ENCODE peak calls at places on chromosomes 6 and 20, in four cellular contexts. E is coronary artery, J is Right ventricle myocardium superior, R is GM12865. Z is an unnamed sample.

GRCh38 chr20:34983995-34984735 is 28.5 kb downstream of the MYH7B start:
- DNase-seq in E (no peak), J (peak; percentile 33), R (no peak), Z (no peak)

GRCh38 chr20:61082700-61083099 is 169.4 kb upstream of the CDH4 start:
- DNase-seq in E (no peak), J (no peak), R (no peak), Z (no peak)

GRCh38 chr6:107435798-107436197 is 23.6 kb downstream of the PDSS2 start:
- DNase-seq in E (no peak), J (no peak), R (no peak), Z (no peak)

GRCh38 chr6:18226451-18226850 is 37.9 kb downstream of the DEK start:
- DNase-seq in E (no peak), J (no peak), R (no peak), Z (no peak)

GRCh38 chr6:107305391-107305790 is 154.0 kb downstream of the PDSS2 start:
- DNase-seq in E (no peak), J (no peak), R (no peak), Z (no peak)

GRCh38 chr6:166257911-166258318 is 50.3 kb downstream of the PRR18 start:
- DNase-seq in E (no peak), J (no peak), R (peak; percentile 71), Z (peak; percentile 46)

GRCh38 chr20:35166242-35166830 is 5.5 kb upstream of the PROCR start:
- DNase-seq in E (no peak), J (peak; percentile 81), R (no peak), Z (no peak)

GRCh38 chr6:75291331-75291730 is 6.7 kb upstream of the TMEM30A start:
- DNase-seq in E (no peak), J (no peak), R (no peak), Z (no peak)

GRCh38 chr20:25197173-25197869 is 1.8 kb downstream of the ENTPD6 start:
- DNase-seq in E (no peak), J (no peak), R (no peak), Z (peak; percentile 25)

GRCh38 chr6:43829470-43829869 is 59.5 kb downstream of the VEGFA start:
- DNase-seq in E (no peak), J (no peak), R (no peak), Z (no peak)

GRCh38 chr20:50575869-50576720 is 65.9 kb downstream of the PTPN1 start:
- DNase-seq in E (peak; percentile 77), J (peak; percentile 82), R (peak; percentile 76), Z (peak; percentile 68)

GRCh38 chr6:75503291-75503690 is 9.7 kb upstream of the FILIP1 start:
- DNase-seq in E (no peak), J (no peak), R (no peak), Z (no peak)

GRCh38 chr6:74073429-74073828 is 377.4 kb downstream of the CD109 start:
- DNase-seq in E (no peak), J (no peak), R (no peak), Z (peak; percentile 88)

GRCh38 chr20:56752274-56752673 is 123.2 kb downstream of the TFAP2C start:
- DNase-seq in E (no peak), J (no peak), R (no peak), Z (peak; percentile 34)

GRCh38 chr6:142907544-142907943 is 37.4 kb downstream of the HIVEP2 start:
- DNase-seq in E (no peak), J (no peak), R (peak; percentile 72), Z (no peak)

GRCh38 chr6:52724041-52724405 is 39.3 kb downstream of the GSTA2 start:
- DNase-seq in E (no peak), J (no peak), R (no peak), Z (no peak)

GRCh38 chr6:118371955-118372354 is 176.1 kb upstream of the PLN start:
- DNase-seq in E (no peak), J (no peak), R (no peak), Z (no peak)

GRCh38 chr20:22438926-22439325 is 145.4 kb downstream of the FOXA2 start:
- DNase-seq in E (no peak), J (no peak), R (peak; percentile 7), Z (peak; percentile 34)

GRCh38 chr6:13941902-13942301 is 17.1 kb downstream of the RNF182 start:
- DNase-seq in E (no peak), J (no peak), R (no peak), Z (no peak)

GRCh38 chr20:18272451-18272850 is 15.9 kb upstream of the ZNF133 start:
- DNase-seq in E (no peak), J (peak; percentile 63), R (no peak), Z (peak; percentile 19)

GRCh38 chr20:17673082-17673481 is 9.0 kb downstream of the RRBP1 start:
- DNase-seq in E (peak; percentile 43), J (no peak), R (no peak), Z (no peak)

GRCh38 chr20:7257719-7258466 is 490.4 kb downstream of the BMP2 start:
- DNase-seq in E (no peak), J (peak; percentile 49), R (no peak), Z (no peak)

GRCh38 chr20:40542065-40542464 is 147.0 kb downstream of the MAFB start:
- DNase-seq in E (no peak), J (no peak), R (no peak), Z (no peak)

GRCh38 chr6:108953681-108954080 is 105.5 kb downstream of the ARMC2 start:
- DNase-seq in E (no peak), J (no peak), R (no peak), Z (no peak)

GRCh38 chr6:73177221-73177944 is 47.9 kb downstream of the KHDC1L start:
- DNase-seq in E (no peak), J (no peak), R (peak; percentile 35), Z (no peak)

GRCh38 chr6:7175463-7175862 is 67.7 kb downstream of the RREB1 start:
- DNase-seq in E (no peak), J (no peak), R (no peak), Z (no peak)

GRCh38 chr6:133553652-133554051 is 312.5 kb downstream of the EYA4 start:
- DNase-seq in E (no peak), J (no peak), R (peak; percentile 44), Z (peak; percentile 66)

GRCh38 chr6:44630125-44631028 is 242.9 kb downstream of the CDC5L start:
- DNase-seq in E (no peak), J (peak; percentile 48), R (peak; percentile 53), Z (peak; percentile 71)

GRCh38 chr6:7559651-7560385 is 18.3 kb downstream of the DSP start:
- DNase-seq in E (no peak), J (no peak), R (no peak), Z (peak; percentile 74)

GRCh38 chr6:141056945-141057635 is 1075.6 kb upstream of the GJE1 start:
- DNase-seq in E (no peak), J (no peak), R (no peak), Z (no peak)

Z was measured in PC-3.